ENCODE peak calls at places on chromosomes 16 and 17, in eight cellular contexts. E is prostate gland; Z is aorta; I is left ventricle myocardium inferior; V is effector memory CD4-positive, alpha-beta T cell; H is Karpas-422; T is A549; D is AG04450. O is an unnamed sample.

GRCh38 chr17:74274060-74274702 is at the start of gene DNAI2:
- DNase-seq in E (no peak), Z (peak; percentile 82), I (no peak), V (peak; percentile 6), H (no peak), T (no peak), D (no peak), O (no peak)

GRCh38 chr16:68935008-68935407 is 91.7 kb downstream of the TANGO6 start:
- DNase-seq in E (no peak), Z (no peak), I (no peak), V (no peak), H (no peak), T (no peak), D (no peak), O (no peak)

GRCh38 chr17:7314719-7315569 is at the start of gene GPS2:
- DNase-seq in E (peak; percentile 92), Z (peak; percentile 98), I (peak; percentile 94), V (peak; percentile 88), H (peak; percentile 96), T (peak; percentile 95), D (no peak), O (peak; percentile 90)

GRCh38 chr17:80192268-80192667 is 22.4 kb downstream of the CARD14 start:
- DNase-seq in E (peak; percentile 81), Z (no peak), I (no peak), V (no peak), H (no peak), T (no peak), D (no peak), O (no peak)

GRCh38 chr17:46772879-46773620 is 45.4 kb downstream of the WNT3 start:
- DNase-seq in E (no peak), Z (no peak), I (no peak), V (no peak), H (peak; percentile 58), T (no peak), D (no peak), O (no peak)

GRCh38 chr17:77647531-77647930 is 311.0 kb upstream of the TNRC6C start:
- DNase-seq in E (no peak), Z (peak; percentile 49), I (no peak), V (no peak), H (no peak), T (no peak), D (no peak), O (no peak)

GRCh38 chr17:45904886-45905285 is 10.5 kb downstream of the MAPT start:
- DNase-seq in E (no peak), Z (no peak), I (no peak), V (no peak), H (no peak), T (no peak), D (no peak), O (peak; percentile 61)

GRCh38 chr17:65398036-65398787 is 163.2 kb downstream of the AXIN2 start:
- DNase-seq in E (no peak), Z (no peak), I (no peak), V (no peak), H (no peak), T (no peak), D (no peak), O (no peak)

GRCh38 chr17:77957215-77957868 is 1.2 kb upstream of the TNRC6C start:
- DNase-seq in E (no peak), Z (no peak), I (no peak), V (no peak), H (no peak), T (peak; percentile 34), D (no peak), O (no peak)

DNA sequence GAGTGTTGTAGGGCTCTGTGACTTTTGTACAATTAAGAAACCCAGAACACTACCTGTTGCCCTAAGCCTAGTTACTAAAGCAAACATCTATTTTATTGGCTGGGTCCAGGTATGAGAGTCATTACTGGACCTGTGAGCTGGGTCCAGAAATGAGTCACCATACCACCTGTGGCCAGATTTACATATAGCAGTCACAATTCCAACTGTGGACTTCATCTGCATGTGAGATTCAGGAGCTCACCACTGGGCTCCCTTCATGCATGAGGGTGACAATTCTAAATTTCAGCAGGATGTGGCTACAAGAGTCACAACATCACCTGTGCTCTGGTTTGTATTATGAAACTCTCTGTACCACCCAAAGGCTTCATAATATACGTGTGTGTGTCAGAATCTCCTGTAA is 2038.0 kb downstream of the TP53TG3F start:
- DNase-seq in E (no peak), Z (no peak), I (no peak), V (no peak), H (no peak), T (no peak), D (no peak), O (no peak)
- H3K9me3 ChIP-seq in E (no peaks in the 10 kb centered on the region), Z (peaks cover 1% of the 10 kb centered on the region), I (no peaks in the 10 kb centered on the region), V (peaks cover 6% of the 10 kb centered on the region), H (peaks cover 24% of the 10 kb centered on the region), T (no peaks in the 10 kb centered on the region), D (peaks cover 45% of the 10 kb centered on the region), O (no peaks in the 10 kb centered on the region)

DNA sequence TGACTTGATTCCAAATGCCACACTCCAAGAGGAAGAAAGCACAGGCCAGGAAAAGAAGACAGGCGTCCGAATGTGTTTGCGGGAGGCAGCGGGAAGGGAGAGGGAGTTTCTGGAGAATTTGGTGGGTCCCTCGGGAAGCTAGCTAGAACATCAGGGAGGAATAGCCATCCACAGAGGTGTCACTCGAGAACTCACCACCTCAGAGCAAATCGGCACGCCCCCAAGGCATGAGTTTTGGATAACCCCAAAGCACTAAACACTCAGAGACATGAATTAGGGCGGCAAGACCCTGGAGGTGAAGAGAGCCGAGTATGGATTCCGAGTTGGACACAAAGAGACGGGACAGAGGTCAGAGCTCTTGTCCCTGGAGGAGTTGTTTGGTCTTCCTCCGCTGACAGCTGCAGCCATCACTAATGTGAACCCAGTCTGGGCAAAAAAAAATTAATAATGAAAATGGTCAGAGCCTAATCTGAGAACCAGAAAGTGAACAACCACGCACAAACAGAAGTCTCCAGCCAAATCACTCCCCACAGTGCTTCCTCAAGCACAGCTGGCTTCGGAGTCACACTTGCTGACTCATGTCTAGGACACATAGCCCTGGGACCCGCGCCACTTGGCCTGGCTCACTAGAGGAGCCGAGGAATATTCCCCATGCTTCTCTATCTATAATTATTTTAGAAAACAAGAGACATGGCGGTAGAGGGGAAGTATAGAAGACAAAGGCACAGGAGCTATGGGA is 109.3 kb downstream of the ZFHX3 start:
- DNase-seq in E (peak; percentile 81), Z (peak; percentile 93), I (peak; percentile 92), V (no peak), H (no peak), T (peak; percentile 51), D (peak; percentile 23), O (no peak)
- H3K27ac ChIP-seq in E (peak overlapping the region; percentile 90), Z (peak overlapping the region; percentile 96), I (peak overlapping the region; percentile 85), V (no peak overlapping the region), H (no peak overlapping the region), T (peak overlapping the region; percentile 83), D (peak overlapping the region; percentile 80), O (no peak overlapping the region)

GRCh38 chr16:35788381-35788780 is 2329.0 kb downstream of the TP53TG3F start:
- DNase-seq in E (no peak), Z (no peak), I (no peak), V (no peak), H (no peak), T (no peak), D (no peak), O (no peak)
- H3K9me3 ChIP-seq in E (no peaks in the 10 kb centered on the region), Z (no peaks in the 10 kb centered on the region), I (peaks cover 14% of the 10 kb centered on the region), V (no peaks in the 10 kb centered on the region), H (peaks cover 12% of the 10 kb centered on the region), T (peaks cover 6% of the 10 kb centered on the region), D (peaks cover 68% of the 10 kb centered on the region), O (peaks cover 3% of the 10 kb centered on the region)

DNA sequence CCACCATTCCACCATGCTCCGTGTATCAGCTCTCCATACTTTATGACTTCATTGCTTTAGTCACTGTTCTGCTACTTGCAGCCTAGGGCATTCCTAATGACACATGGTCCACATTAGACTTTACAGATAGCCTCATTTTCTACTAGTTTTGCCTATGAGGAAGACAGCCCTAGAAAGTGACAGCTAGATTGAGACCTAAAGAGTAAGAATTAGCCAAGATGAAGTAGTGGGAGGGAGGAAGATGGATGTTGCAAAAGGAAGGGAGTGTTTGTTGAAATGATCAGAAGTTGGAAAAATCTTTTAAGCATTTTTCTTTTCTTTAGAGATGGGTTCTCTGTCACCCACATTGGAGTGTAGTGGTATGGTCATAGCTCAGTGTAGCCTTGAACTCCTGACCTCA is 11.0 kb downstream of the C16orf54 start:
- DNase-seq in E (no peak), Z (no peak), I (no peak), V (no peak), H (no peak), T (no peak), D (no peak), O (no peak)
- H3K27ac ChIP-seq in E (no peak overlapping the region), Z (no peak overlapping the region), I (no peak overlapping the region), V (no peak overlapping the region), H (no peak overlapping the region), T (no peak overlapping the region), D (no peak overlapping the region), O (no peak overlapping the region)

O was measured in WERI-Rb-1.